ENCODE peak calls at places on chromosomes 2 and 18, in five cellular contexts. G is HCT116, F is retinal pigment epithelial cell, W is progenitor cell of endocrine pancreas, B is psoas muscle. E is an unnamed sample.

GRCh38 chr2:145752091-145752806 is 1232.3 kb upstream of the ZEB2 start:
- DNase-seq in B (no peak), G (peak), F (peak), W (no peak), E (no peak)

GRCh38 chr18:50877545-50878265 is 1.2 kb upstream of the ME2 start:
- DNase-seq in W (no peak), B (no peak), G (no peak), F (no peak), E (no peak)

GRCh38 chr2:150911766-150912280 is 349.8 kb downstream of the RBM43 start:
- DNase-seq in G (no peak), F (peak), W (no peak), B (peak), E (no peak)

GRCh38 chr2:128300621-128301020 is 18.0 kb downstream of the HS6ST1 start:
- DNase-seq in G (no peak), B (no peak), F (no peak), W (no peak), E (no peak)

GRCh38 chr2:56749152-56749752 is 565.5 kb downstream of the CCDC85A start:
- DNase-seq in G (peak), F (no peak), W (no peak), B (no peak), E (no peak)

GRCh38 chr2:205580591-205580990 is 101.7 kb upstream of the NRP2 start:
- DNase-seq in W (no peak), B (no peak), F (peak), G (no peak), E (no peak)

GRCh38 chr2:168247341-168248305 is at the start of gene STK39:
- DNase-seq in F (no peak), G (peak), B (peak), W (peak), E (peak)

GRCh38 chr18:36406805-36407204 is 109.3 kb downstream of the FHOD3 start:
- DNase-seq in G (no peak), W (no peak), B (no peak), F (no peak), E (no peak)

GRCh38 chr2:220847587-220847986 is 724.5 kb downstream of the EPHA4 start:
- DNase-seq in G (no peak), B (no peak), W (no peak), F (peak), E (no peak)

GRCh38 chr2:216671081-216671411 is 24.3 kb downstream of the IGFBP5 start:
- DNase-seq in G (no peak), W (no peak), F (no peak), B (no peak), E (no peak)

GRCh38 chr2:12717988-12718661 is 1.4 kb downstream of the TRIB2 start:
- DNase-seq in G (no peak), F (no peak), W (no peak), B (no peak), E (peak)

GRCh38 chr2:21372654-21373053 is 248.9 kb downstream of the TDRD15 start:
- DNase-seq in F (no peak), W (no peak), G (no peak), B (no peak), E (no peak)

GRCh38 chr2:168819829-168820489 is 17.5 kb downstream of the NOSTRIN start:
- DNase-seq in B (no peak), F (no peak), W (no peak), G (no peak), E (no peak)

GRCh38 chr2:29063646-29064372 is 10.5 kb downstream of the PCARE start:
- DNase-seq in G (no peak), W (no peak), B (no peak), F (no peak), E (no peak)

GRCh38 chr2:231803739-231804138 is 17.5 kb downstream of the COPS7B start:
- DNase-seq in W (no peak), B (no peak), G (no peak), F (no peak), E (no peak)

GRCh38 chr2:27263287-27264252 is 723 bp upstream of the SLC30A3 start:
- DNase-seq in B (no peak), G (no peak), W (no peak), F (no peak), E (no peak)

GRCh38 chr2:6186332-6187100 is 494.3 kb downstream of the SOX11 start:
- DNase-seq in F (peak), W (no peak), B (no peak), G (no peak), E (no peak)

GRCh38 chr2:76998713-76999112 is 523.5 kb downstream of the LRRTM4 start:
- DNase-seq in G (no peak), W (no peak), B (no peak), F (no peak), E (no peak)

GRCh38 chr2:62456721-62457539 is 49.1 kb downstream of the TMEM17 start:
- DNase-seq in B (peak), G (no peak), F (no peak), W (peak), E (peak)

GRCh38 chr2:150466770-150467640 is 20.5 kb downstream of the RND3 start:
- DNase-seq in G (no peak), W (no peak), F (no peak), B (no peak), E (no peak)

GRCh38 chr2:122627388-122627787 is 871.9 kb downstream of the TSN start:
- DNase-seq in G (no peak), F (peak), B (no peak), W (no peak), E (no peak)

GRCh38 chr2:187442378-187442777 is 5.7 kb downstream of the CALCRL start:
- DNase-seq in G (no peak), W (no peak), F (no peak), B (no peak), E (no peak)

GRCh38 chr18:37543321-37543720 is 22.3 kb downstream of the CELF4 start:
- DNase-seq in F (no peak), B (no peak), W (no peak), G (no peak), E (no peak)

GRCh38 chr2:13260401-13260800 is 543.7 kb downstream of the TRIB2 start:
- DNase-seq in F (no peak), G (no peak), B (no peak), W (peak), E (no peak)

GRCh38 chr2:8685697-8686358 is 4.0 kb downstream of the ID2 start:
- DNase-seq in W (peak), G (peak), F (no peak), B (peak), E (peak)

GRCh38 chr2:79620679-79621078 is 107.8 kb downstream of the CTNNA2 start:
- DNase-seq in W (no peak), F (no peak), B (no peak), G (no peak), E (no peak)

GRCh38 chr2:28608061-28608828 is 112.4 kb downstream of the PLB1 start:
- DNase-seq in F (no peak), W (no peak), B (peak), G (no peak), E (no peak)

GRCh38 chr18:9683418-9684396 is 24.4 kb upstream of the RAB31 start:
- DNase-seq in G (peak), B (no peak), W (no peak), F (no peak), E (no peak)

GRCh38 chr2:102159295-102159694 is 16.7 kb downstream of the IL1R1 start:
- DNase-seq in W (no peak), F (no peak), G (no peak), B (no peak), E (no peak)
- TF ChIP-seq CTCF in W (no peak), F (peak), G (no peak), B (no peak), E (no peak)

GRCh38 chr2:68245672-68246071 is 6.7 kb downstream of the PPP3R1 start:
- DNase-seq in W (no peak), G (no peak), B (no peak), F (no peak), E (no peak)

GRCh38 chr2:68240446-68240845 is 11.9 kb downstream of the PPP3R1 start:
- DNase-seq in W (no peak), G (no peak), F (no peak), B (no peak), E (no peak)

GRCh38 chr2:68248361-68248760 is 4.0 kb downstream of the PPP3R1 start:
- DNase-seq in F (no peak), B (no peak), W (no peak), G (no peak), E (no peak)

GRCh38 chr2:68245066-68245465 is 7.3 kb downstream of the PPP3R1 start:
- DNase-seq in F (no peak), W (no peak), B (no peak), G (no peak), E (no peak)

GRCh38 chr2:68244456-68244855 is 7.9 kb downstream of the PPP3R1 start:
- DNase-seq in G (no peak), W (no peak), F (no peak), B (no peak), E (no peak)
- TF ChIP-seq CTCF in G (no peak), W (no peak), F (peak), B (peak), E (no peak)

GRCh38 chr18:76456823-76457222 is 38.2 kb downstream of the ZNF516 start:
- DNase-seq in G (no peak), W (no peak), B (no peak), F (no peak), E (no peak)

GRCh38 chr18:76456018-76456750 is 38.9 kb downstream of the ZNF516 start:
- DNase-seq in B (no peak), G (no peak), F (no peak), W (no peak), E (no peak)

GRCh38 chr18:76454429-76454828 is 40.6 kb downstream of the ZNF516 start:
- DNase-seq in F (no peak), G (no peak), B (no peak), W (no peak), E (no peak)

GRCh38 chr18:76453057-76453561 is 41.9 kb downstream of the ZNF516 start:
- DNase-seq in W (no peak), G (no peak), B (no peak), F (no peak), E (no peak)

DNA sequence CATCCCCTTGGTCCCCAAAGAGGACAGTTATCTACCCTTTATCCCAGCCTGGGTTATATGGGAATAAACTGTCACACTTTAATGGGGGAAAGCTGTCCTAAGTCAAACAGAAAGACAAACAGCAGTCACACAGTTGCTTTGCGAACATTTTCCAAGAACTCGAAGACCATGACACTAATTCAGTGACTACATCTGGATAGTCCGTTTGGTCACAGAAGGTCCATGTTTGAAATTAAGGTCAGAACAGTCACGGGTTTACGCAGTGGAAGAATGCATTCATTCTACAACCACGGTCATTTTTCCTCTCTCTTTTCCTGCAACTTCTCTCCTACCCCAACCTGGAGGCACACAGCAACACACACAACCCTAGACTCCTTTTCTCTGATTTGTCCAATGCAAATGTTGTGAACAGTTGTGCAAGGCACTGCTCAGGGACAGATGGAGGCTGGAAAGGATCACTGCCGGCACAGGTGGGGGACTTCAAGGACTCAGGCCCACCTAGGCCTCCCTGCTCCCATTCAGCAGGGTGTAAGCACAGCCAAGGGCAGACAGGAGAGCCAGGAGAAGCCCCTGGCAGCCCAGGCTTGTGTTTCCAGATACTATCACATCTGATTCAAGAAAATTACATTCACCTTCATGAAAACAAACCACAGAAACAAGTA is 39.9 kb downstream of the ZNF516 start:
- DNase-seq in W (no peak), F (no peak), B (no peak), G (no peak), E (peak)
- TF ChIP-seq CTCF in W (no peak), F (no peak), B (no peak), G (no peak), E (no peak)

GRCh38 chr2:43441195-43441594 is 154.6 kb downstream of the THADA start:
- DNase-seq in G (no peak), B (no peak), W (no peak), F (no peak), E (no peak)
- TF ChIP-seq CTCF in G (no peak), B (no peak), W (no peak), F (no peak), E (no peak)

DNA sequence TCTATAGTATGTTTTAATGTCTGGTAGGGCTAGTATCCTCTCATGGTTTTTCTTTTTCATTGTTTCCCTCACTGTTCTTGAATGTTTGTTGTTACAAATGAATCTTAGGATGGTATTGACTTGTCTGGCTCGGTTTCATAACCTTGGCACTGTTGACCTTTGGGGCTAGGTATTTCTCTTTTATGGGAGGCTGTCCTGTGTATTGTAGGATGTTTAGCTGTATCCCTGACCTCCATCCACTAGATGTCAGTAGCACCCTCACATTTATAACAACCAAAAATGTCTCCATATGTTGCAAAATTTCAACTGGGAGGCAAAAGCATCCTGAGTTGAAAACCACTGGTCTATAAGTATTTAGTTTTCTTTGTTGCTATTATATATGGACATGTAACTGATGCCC is 7.0 kb upstream of the AOX1 start:
- DNase-seq in G (no peak), F (no peak), B (no peak), W (no peak), E (no peak)
- TF ChIP-seq CTCF in G (peak), F (peak), B (peak), W (peak), E (peak)

DNA sequence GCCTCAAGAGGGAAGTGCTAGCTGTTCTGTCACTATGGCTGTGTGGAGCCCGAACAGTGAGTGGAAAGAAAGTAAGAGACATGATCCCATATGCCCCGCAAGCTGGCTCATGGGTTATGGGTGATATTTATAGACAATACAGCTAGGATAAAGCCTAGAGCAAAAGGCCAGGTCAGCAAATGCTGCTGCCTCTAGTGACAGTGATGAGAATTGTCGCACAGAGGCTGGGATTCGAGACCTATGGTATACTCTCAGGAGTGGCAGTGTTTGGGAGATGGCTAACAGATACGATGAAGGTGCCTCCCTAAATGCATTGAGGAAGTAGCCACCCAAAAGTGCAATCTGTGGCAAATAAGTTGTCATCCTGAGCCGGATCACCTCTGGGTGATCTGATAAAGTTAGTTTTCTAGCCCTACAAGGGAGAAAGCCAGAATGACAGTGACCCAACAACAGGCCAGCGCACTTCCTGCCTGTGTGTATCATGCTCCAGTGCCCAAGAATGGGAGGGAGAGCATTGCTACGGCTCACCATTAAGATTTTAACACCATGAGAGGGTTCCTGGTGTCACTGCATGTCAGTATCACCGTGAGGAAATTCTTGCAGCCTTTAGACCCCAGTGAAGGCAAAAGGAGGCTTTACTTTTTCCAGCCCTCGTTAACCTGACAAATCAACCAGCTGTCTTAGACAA is 92.3 kb upstream of the TGFA start:
- DNase-seq in F (no peak), B (no peak), W (no peak), G (no peak), E (no peak)
- TF ChIP-seq CTCF in F (peak), B (no peak), W (peak), G (peak), E (no peak)

GRCh38 chr2:100427627-100428258 is 10.3 kb upstream of the CHST10 start:
- DNase-seq in W (no peak), G (peak), B (peak), F (no peak), E (no peak)
- TF ChIP-seq CTCF in W (peak), G (peak), B (peak), F (peak), E (peak)